ENCODE peak calls at places on chromosomes 7 and 10, in ten cellular contexts. One of them, this sample, is unnamed.

GRCh38 chr10:10745281-10745680 is 272.4 kb upstream of the CELF2 start:
- DNase-seq in testis: no peak
- DNase-seq in CD8-positive, alpha-beta memory T cell: no peak
- DNase-seq in heart left ventricle: no peak
- DNase-seq in tibial artery: no peak
- DNase-seq in psoas muscle: no peak
- DNase-seq in Karpas-422: no peak
- DNase-seq in PC-3: no peak
- DNase-seq in HepG2: no peak
- DNase-seq in esophagus squamous epithelium: no peak
- DNase-seq in this sample: no peak

GRCh38 chr7:99108615-99109014 is 35.3 kb downstream of the SMURF1 start:
- DNase-seq in tibial artery: no peak
- DNase-seq in Karpas-422: no peak
- DNase-seq in heart left ventricle: no peak
- DNase-seq in PC-3: peak; percentile 29
- DNase-seq in esophagus squamous epithelium: no peak
- DNase-seq in CD8-positive, alpha-beta memory T cell: no peak
- DNase-seq in HepG2: no peak
- DNase-seq in psoas muscle: no peak
- DNase-seq in testis: no peak
- DNase-seq in this sample: peak; percentile 86

GRCh38 chr10:15585303-15585715 is 134.4 kb downstream of the ITGA8 start:
- DNase-seq in tibial artery: peak; percentile 80
- DNase-seq in PC-3: peak; percentile 44
- DNase-seq in Karpas-422: peak; percentile 87
- DNase-seq in psoas muscle: peak; percentile 58
- DNase-seq in testis: peak; percentile 79
- DNase-seq in CD8-positive, alpha-beta memory T cell: no peak
- DNase-seq in HepG2: peak; percentile 27
- DNase-seq in heart left ventricle: peak; percentile 51
- DNase-seq in esophagus squamous epithelium: no peak
- DNase-seq in this sample: peak; percentile 69

GRCh38 chr10:90935581-90936292 is 14.8 kb upstream of the ANKRD1 start:
- DNase-seq in heart left ventricle: no peak
- DNase-seq in HepG2: no peak
- DNase-seq in esophagus squamous epithelium: no peak
- DNase-seq in PC-3: no peak
- DNase-seq in tibial artery: no peak
- DNase-seq in psoas muscle: no peak
- DNase-seq in Karpas-422: no peak
- DNase-seq in CD8-positive, alpha-beta memory T cell: no peak
- DNase-seq in testis: no peak
- DNase-seq in this sample: no peak

GRCh38 chr7:7272294-7272693 is 90.0 kb downstream of the C1GALT1 start:
- DNase-seq in esophagus squamous epithelium: no peak
- DNase-seq in tibial artery: no peak
- DNase-seq in testis: no peak
- DNase-seq in PC-3: peak; percentile 13
- DNase-seq in heart left ventricle: no peak
- DNase-seq in CD8-positive, alpha-beta memory T cell: no peak
- DNase-seq in Karpas-422: no peak
- DNase-seq in psoas muscle: no peak
- DNase-seq in HepG2: no peak
- DNase-seq in this sample: no peak

GRCh38 chr7:38169862-38170261 is 8.2 kb upstream of the STARD3NL start:
- DNase-seq in testis: no peak
- DNase-seq in CD8-positive, alpha-beta memory T cell: no peak
- DNase-seq in psoas muscle: no peak
- DNase-seq in tibial artery: no peak
- DNase-seq in Karpas-422: no peak
- DNase-seq in heart left ventricle: no peak
- DNase-seq in HepG2: no peak
- DNase-seq in PC-3: peak; percentile 81
- DNase-seq in esophagus squamous epithelium: no peak
- DNase-seq in this sample: peak; percentile 79

GRCh38 chr7:47493971-47494370 is 87.9 kb downstream of the TNS3 start:
- DNase-seq in heart left ventricle: no peak
- DNase-seq in CD8-positive, alpha-beta memory T cell: no peak
- DNase-seq in psoas muscle: no peak
- DNase-seq in tibial artery: no peak
- DNase-seq in Karpas-422: no peak
- DNase-seq in PC-3: peak; percentile 83
- DNase-seq in esophagus squamous epithelium: no peak
- DNase-seq in testis: no peak
- DNase-seq in HepG2: no peak
- DNase-seq in this sample: peak; percentile 62

GRCh38 chr7:5643280-5643679 is 138.2 kb downstream of the RNF216 start:
- DNase-seq in PC-3: peak; percentile 78
- DNase-seq in Karpas-422: no peak
- DNase-seq in HepG2: no peak
- DNase-seq in heart left ventricle: peak; percentile 51
- DNase-seq in testis: no peak
- DNase-seq in CD8-positive, alpha-beta memory T cell: peak; percentile 14
- DNase-seq in psoas muscle: peak; percentile 64
- DNase-seq in tibial artery: no peak
- DNase-seq in esophagus squamous epithelium: no peak
- DNase-seq in this sample: no peak

GRCh38 chr7:24912874-24913514 is 67.0 kb downstream of the OSBPL3 start:
- DNase-seq in CD8-positive, alpha-beta memory T cell: no peak
- DNase-seq in PC-3: no peak
- DNase-seq in heart left ventricle: no peak
- DNase-seq in HepG2: no peak
- DNase-seq in esophagus squamous epithelium: no peak
- DNase-seq in psoas muscle: no peak
- DNase-seq in Karpas-422: no peak
- DNase-seq in tibial artery: no peak
- DNase-seq in testis: no peak
- DNase-seq in this sample: no peak

GRCh38 chr10:71597821-71598498 is 121.6 kb downstream of the C10orf105 start:
- DNase-seq in PC-3: no peak
- DNase-seq in tibial artery: peak; percentile 73
- DNase-seq in esophagus squamous epithelium: no peak
- DNase-seq in heart left ventricle: no peak
- DNase-seq in testis: peak; percentile 34
- DNase-seq in HepG2: peak; percentile 28
- DNase-seq in Karpas-422: peak; percentile 72
- DNase-seq in CD8-positive, alpha-beta memory T cell: no peak
- DNase-seq in psoas muscle: peak; percentile 89
- DNase-seq in this sample: no peak

GRCh38 chr10:106495931-106496330 is 668.6 kb downstream of the SORCS1 start:
- DNase-seq in PC-3: no peak
- DNase-seq in Karpas-422: no peak
- DNase-seq in heart left ventricle: no peak
- DNase-seq in CD8-positive, alpha-beta memory T cell: no peak
- DNase-seq in psoas muscle: no peak
- DNase-seq in tibial artery: no peak
- DNase-seq in HepG2: no peak
- DNase-seq in testis: no peak
- DNase-seq in esophagus squamous epithelium: no peak
- DNase-seq in this sample: no peak

GRCh38 chr7:69256634-69257081 is 341.6 kb upstream of the AUTS2 start:
- DNase-seq in Karpas-422: no peak
- DNase-seq in tibial artery: peak; percentile 80
- DNase-seq in PC-3: no peak
- DNase-seq in heart left ventricle: peak; percentile 27
- DNase-seq in HepG2: no peak
- DNase-seq in esophagus squamous epithelium: no peak
- DNase-seq in testis: peak; percentile 51
- DNase-seq in CD8-positive, alpha-beta memory T cell: no peak
- DNase-seq in psoas muscle: peak; percentile 78
- DNase-seq in this sample: no peak

GRCh38 chr10:124032982-124033886 is 60.2 kb downstream of the CHST15 start:
- DNase-seq in CD8-positive, alpha-beta memory T cell: no peak
- DNase-seq in esophagus squamous epithelium: no peak
- DNase-seq in testis: peak; percentile 56
- DNase-seq in HepG2: no peak
- DNase-seq in tibial artery: no peak
- DNase-seq in Karpas-422: no peak
- DNase-seq in psoas muscle: no peak
- DNase-seq in PC-3: no peak
- DNase-seq in heart left ventricle: no peak
- DNase-seq in this sample: peak; percentile 97

GRCh38 chr10:6766061-6766460 is 186.0 kb upstream of the PRKCQ start:
- DNase-seq in PC-3: no peak
- DNase-seq in HepG2: no peak
- DNase-seq in psoas muscle: no peak
- DNase-seq in Karpas-422: no peak
- DNase-seq in testis: no peak
- DNase-seq in esophagus squamous epithelium: no peak
- DNase-seq in tibial artery: no peak
- DNase-seq in CD8-positive, alpha-beta memory T cell: no peak
- DNase-seq in heart left ventricle: no peak
- DNase-seq in this sample: no peak

GRCh38 chr10:31999836-32000235 is 56.4 kb downstream of the KIF5B start:
- DNase-seq in tibial artery: no peak
- DNase-seq in heart left ventricle: no peak
- DNase-seq in psoas muscle: no peak
- DNase-seq in PC-3: no peak
- DNase-seq in HepG2: no peak
- DNase-seq in Karpas-422: no peak
- DNase-seq in CD8-positive, alpha-beta memory T cell: no peak
- DNase-seq in esophagus squamous epithelium: no peak
- DNase-seq in testis: no peak
- DNase-seq in this sample: no peak

GRCh38 chr10:83994351-83994750 is 145.0 kb upstream of the GHITM start:
- DNase-seq in HepG2: no peak
- DNase-seq in tibial artery: no peak
- DNase-seq in PC-3: no peak
- DNase-seq in testis: no peak
- DNase-seq in esophagus squamous epithelium: no peak
- DNase-seq in psoas muscle: no peak
- DNase-seq in Karpas-422: no peak
- DNase-seq in heart left ventricle: no peak
- DNase-seq in CD8-positive, alpha-beta memory T cell: no peak
- DNase-seq in this sample: no peak

GRCh38 chr10:31004611-31005193 is 27.0 kb downstream of the ZNF438 start:
- DNase-seq in Karpas-422: no peak
- DNase-seq in PC-3: peak; percentile 86
- DNase-seq in tibial artery: no peak
- DNase-seq in heart left ventricle: no peak
- DNase-seq in esophagus squamous epithelium: no peak
- DNase-seq in HepG2: no peak
- DNase-seq in psoas muscle: no peak
- DNase-seq in testis: no peak
- DNase-seq in CD8-positive, alpha-beta memory T cell: no peak
- DNase-seq in this sample: peak; percentile 75

GRCh38 chr10:75209325-75210192 is 1.0 kb upstream of the VDAC2 start:
- DNase-seq in esophagus squamous epithelium: no peak
- DNase-seq in Karpas-422: peak; percentile 90
- DNase-seq in tibial artery: peak; percentile 93
- DNase-seq in HepG2: no peak
- DNase-seq in CD8-positive, alpha-beta memory T cell: peak; percentile 85
- DNase-seq in heart left ventricle: peak; percentile 83
- DNase-seq in PC-3: peak; percentile 80
- DNase-seq in testis: peak; percentile 78
- DNase-seq in psoas muscle: peak; percentile 93
- DNase-seq in this sample: peak; percentile 92

DNA sequence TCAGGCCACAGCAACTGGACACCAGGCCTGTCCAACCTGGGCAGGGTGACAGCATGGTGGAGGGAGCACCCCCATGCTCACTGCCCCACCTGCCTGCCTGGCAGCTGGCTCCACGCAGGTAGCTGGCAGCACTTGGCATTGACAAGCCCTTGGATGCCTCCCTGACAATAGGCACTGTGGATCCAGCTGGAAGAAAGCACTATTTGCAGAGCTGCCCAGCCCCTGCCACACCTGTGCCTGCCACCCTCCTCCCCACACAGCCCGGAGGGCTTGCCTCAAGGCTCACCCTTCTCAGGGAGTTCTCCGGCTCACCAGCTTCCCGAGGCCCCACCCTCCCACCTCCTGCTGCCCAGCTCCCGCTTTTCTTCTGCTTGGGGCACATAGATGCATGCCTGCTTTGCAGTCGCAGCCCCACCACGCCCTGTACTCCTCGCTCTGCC is 160.1 kb downstream of the NEURL1 start:
- DNase-seq in HepG2: no peak
- DNase-seq in psoas muscle: no peak
- DNase-seq in testis: no peak
- DNase-seq in Karpas-422: no peak
- DNase-seq in heart left ventricle: no peak
- DNase-seq in esophagus squamous epithelium: no peak
- DNase-seq in PC-3: peak; percentile 44
- DNase-seq in tibial artery: no peak
- DNase-seq in CD8-positive, alpha-beta memory T cell: no peak
- DNase-seq in this sample: no peak
- H3K4me1 ChIP-seq in HepG2: peaks cover 64% of the 10 kb centered on the region
- H3K4me1 ChIP-seq in psoas muscle: peaks cover 58% of the 10 kb centered on the region
- H3K4me1 ChIP-seq in testis: peaks cover 42% of the 10 kb centered on the region
- H3K4me1 ChIP-seq in Karpas-422: no peaks in the 10 kb centered on the region
- H3K4me1 ChIP-seq in heart left ventricle: peaks cover 28% of the 10 kb centered on the region
- H3K4me1 ChIP-seq in esophagus squamous epithelium: peaks cover 54% of the 10 kb centered on the region
- H3K4me1 ChIP-seq in PC-3: no peaks in the 10 kb centered on the region
- H3K4me1 ChIP-seq in tibial artery: peaks cover 75% of the 10 kb centered on the region
- H3K4me1 ChIP-seq in CD8-positive, alpha-beta memory T cell: no peaks in the 10 kb centered on the region
- H3K4me1 ChIP-seq in this sample: peaks cover 50% of the 10 kb centered on the region

GRCh38 chr7:36865019-36865418 is 140.7 kb upstream of the AOAH start:
- DNase-seq in heart left ventricle: no peak
- DNase-seq in CD8-positive, alpha-beta memory T cell: no peak
- DNase-seq in psoas muscle: no peak
- DNase-seq in Karpas-422: no peak
- DNase-seq in esophagus squamous epithelium: no peak
- DNase-seq in tibial artery: no peak
- DNase-seq in testis: no peak
- DNase-seq in PC-3: no peak
- DNase-seq in HepG2: no peak
- DNase-seq in this sample: no peak
- H3K27ac ChIP-seq in heart left ventricle: no peak overlapping the region
- H3K27ac ChIP-seq in CD8-positive, alpha-beta memory T cell: no peak overlapping the region
- H3K27ac ChIP-seq in psoas muscle: no peak overlapping the region
- H3K27ac ChIP-seq in Karpas-422: no peak overlapping the region
- H3K27ac ChIP-seq in esophagus squamous epithelium: no peak overlapping the region
- H3K27ac ChIP-seq in tibial artery: no peak overlapping the region
- H3K27ac ChIP-seq in testis: no peak overlapping the region
- H3K27ac ChIP-seq in PC-3: no peak overlapping the region
- H3K27ac ChIP-seq in HepG2: no peak overlapping the region
- H3K27ac ChIP-seq in this sample: no peak overlapping the region

GRCh38 chr7:134962270-134962669 is 24.0 kb upstream of the AGBL3 start:
- DNase-seq in psoas muscle: no peak
- DNase-seq in HepG2: no peak
- DNase-seq in testis: no peak
- DNase-seq in heart left ventricle: no peak
- DNase-seq in PC-3: no peak
- DNase-seq in CD8-positive, alpha-beta memory T cell: no peak
- DNase-seq in esophagus squamous epithelium: no peak
- DNase-seq in Karpas-422: no peak
- DNase-seq in tibial artery: no peak
- DNase-seq in this sample: no peak
- H3K36me3 ChIP-seq in psoas muscle: peaks cover 50% of the 10 kb centered on the region
- H3K36me3 ChIP-seq in HepG2: peaks cover 79% of the 10 kb centered on the region
- H3K36me3 ChIP-seq in testis: no peaks in the 10 kb centered on the region
- H3K36me3 ChIP-seq in heart left ventricle: peaks cover 86% of the 10 kb centered on the region
- H3K36me3 ChIP-seq in PC-3: peaks cover 4% of the 10 kb centered on the region
- H3K36me3 ChIP-seq in CD8-positive, alpha-beta memory T cell: no peaks in the 10 kb centered on the region
- H3K36me3 ChIP-seq in esophagus squamous epithelium: peaks cover 96% of the 10 kb centered on the region
- H3K36me3 ChIP-seq in Karpas-422: no peaks in the 10 kb centered on the region
- H3K36me3 ChIP-seq in tibial artery: peaks cover 77% of the 10 kb centered on the region
- H3K36me3 ChIP-seq in this sample: peaks cover 96% of the 10 kb centered on the region

DNA sequence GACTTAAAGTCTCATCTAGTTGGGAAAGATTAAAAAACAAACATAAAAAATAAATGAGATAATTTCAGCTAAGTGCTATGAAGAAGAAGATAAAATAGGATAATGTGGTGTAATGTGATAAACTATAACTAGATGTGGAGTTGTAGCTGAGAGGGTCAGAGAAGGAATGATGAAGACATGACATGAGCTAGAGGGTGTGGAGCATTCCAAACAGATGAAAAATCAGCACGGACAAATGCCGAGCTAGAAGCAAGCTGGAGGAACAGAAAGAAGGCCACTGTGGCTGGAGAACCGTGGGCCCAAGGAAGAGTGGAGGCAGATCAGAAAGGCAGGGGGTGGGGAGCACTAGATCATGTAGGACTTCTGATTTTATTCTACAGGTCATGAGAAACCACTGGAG is 70.6 kb downstream of the CDK6 start:
- DNase-seq in psoas muscle: no peak
- DNase-seq in esophagus squamous epithelium: no peak
- DNase-seq in HepG2: no peak
- DNase-seq in PC-3: peak; percentile 82
- DNase-seq in testis: no peak
- DNase-seq in Karpas-422: no peak
- DNase-seq in tibial artery: no peak
- DNase-seq in heart left ventricle: no peak
- DNase-seq in CD8-positive, alpha-beta memory T cell: no peak
- DNase-seq in this sample: no peak
- H3K4me1 ChIP-seq in psoas muscle: no peaks in the 10 kb centered on the region
- H3K4me1 ChIP-seq in esophagus squamous epithelium: peaks cover 20% of the 10 kb centered on the region
- H3K4me1 ChIP-seq in HepG2: peaks cover 52% of the 10 kb centered on the region
- H3K4me1 ChIP-seq in PC-3: peaks cover 70% of the 10 kb centered on the region
- H3K4me1 ChIP-seq in testis: no peaks in the 10 kb centered on the region
- H3K4me1 ChIP-seq in Karpas-422: peaks cover 8% of the 10 kb centered on the region
- H3K4me1 ChIP-seq in tibial artery: peaks cover 9% of the 10 kb centered on the region
- H3K4me1 ChIP-seq in heart left ventricle: peaks cover 4% of the 10 kb centered on the region
- H3K4me1 ChIP-seq in CD8-positive, alpha-beta memory T cell: no peaks in the 10 kb centered on the region
- H3K4me1 ChIP-seq in this sample: peaks cover 82% of the 10 kb centered on the region

This sample was measured in osteoblast.